ENCODE peak calls at places on chromosomes 11 and 22, in five cellular contexts. H, Q, X, Z and Y are unnamed samples. For H3K4me1 and H3K9me3, the result is how much of the 10 kb centered on the place peaks cover.

GRCh38 chr11:3000032-3000961 is 8.2 kb upstream of the NAP1L4 start:
- DNase-seq in Q (no peak), Z (no peak), H (no peak), X (peak), Y (peak)

GRCh38 chr11:74011360-74012071 is 2.6 kb upstream of the UCP3 start:
- DNase-seq in H (no peak), Z (no peak), Q (peak), X (no peak), Y (no peak)

GRCh38 chr11:55920537-55920936 is 6.2 kb upstream of the OR5W2 start:
- DNase-seq in Q (no peak), H (no peak), X (no peak), Z (no peak), Y (no peak)

GRCh38 chr11:89436071-89436470 is 55.1 kb downstream of the NOX4 start:
- DNase-seq in X (no peak), Z (no peak), Q (no peak), H (no peak), Y (no peak)

GRCh38 chr11:67289651-67290479 is 762 bp downstream of the ANKRD13D start:
- DNase-seq in H (no peak), X (peak), Z (no peak), Q (no peak), Y (peak)

GRCh38 chr11:3073029-3073435 is 15.8 kb upstream of the CARS1 start:
- DNase-seq in Q (no peak), Z (no peak), H (no peak), X (no peak), Y (no peak)

GRCh38 chr11:102521121-102521520 is 9.4 kb downstream of the MMP7 start:
- DNase-seq in Z (no peak), H (no peak), X (no peak), Q (no peak), Y (no peak)

GRCh38 chr11:100932474-100933100 is 197.0 kb downstream of the PGR start:
- DNase-seq in Q (no peak), Z (no peak), X (no peak), H (peak), Y (no peak)

GRCh38 chr11:45155058-45155551 is 8.7 kb downstream of the PRDM11 start:
- DNase-seq in H (no peak), X (no peak), Z (no peak), Q (no peak), Y (no peak)

GRCh38 chr11:15889972-15890371 is 466.4 kb downstream of the SOX6 start:
- DNase-seq in X (no peak), Z (no peak), Q (no peak), H (no peak), Y (no peak)

GRCh38 chr22:24564376-24565058 is 8.7 kb downstream of the SNRPD3 start:
- DNase-seq in Q (no peak), H (no peak), X (no peak), Z (no peak), Y (no peak)

GRCh38 chr11:104163100-104164027 is 583 bp downstream of the PDGFD start:
- DNase-seq in H (peak), X (peak), Z (no peak), Q (no peak), Y (peak)

GRCh38 chr11:110867951-110868350 is 155.7 kb upstream of the ARHGAP20 start:
- DNase-seq in Z (no peak), X (no peak), H (no peak), Q (no peak), Y (no peak)

GRCh38 chr11:26442131-26442530 is 110.2 kb downstream of the ANO3 start:
- DNase-seq in Z (no peak), Q (no peak), X (no peak), H (no peak), Y (no peak)

GRCh38 chr11:117950320-117950719 is 21.1 kb upstream of the TMPRSS13 start:
- DNase-seq in H (peak), X (no peak), Q (peak), Z (peak), Y (no peak)

GRCh38 chr11:117807482-117808272 is 10.7 kb upstream of the DSCAML1 start:
- DNase-seq in X (peak), Z (peak), H (peak), Q (peak), Y (peak)

GRCh38 chr11:134533511-134533910 is 121.5 kb upstream of the B3GAT1 start:
- DNase-seq in X (no peak), Q (no peak), H (no peak), Z (no peak), Y (no peak)

GRCh38 chr11:61820174-61820573 is 3.4 kb upstream of the FADS1 start:
- DNase-seq in X (no peak), Z (no peak), H (no peak), Q (no peak), Y (no peak)

GRCh38 chr11:97110376-97110775 is 720.6 kb downstream of the JRKL start:
- DNase-seq in H (no peak), X (no peak), Z (no peak), Q (no peak), Y (no peak)

GRCh38 chr11:57069942-57070341 is 81.2 kb downstream of the OR5AK2 start:
- DNase-seq in Q (no peak), H (no peak), Z (no peak), X (no peak), Y (no peak)

GRCh38 chr11:61545341-61545740 is 35.5 kb downstream of the SYT7 start:
- DNase-seq in X (no peak), Q (no peak), H (no peak), Z (no peak), Y (no peak)

GRCh38 chr11:60772666-60773065 is 12.5 kb upstream of the MS4A10 start:
- DNase-seq in X (no peak), Q (no peak), Z (no peak), H (no peak), Y (no peak)

GRCh38 chr11:69874984-69875673 is 55.9 kb upstream of the FGF3 start:
- DNase-seq in H (no peak), Q (no peak), Z (no peak), X (no peak), Y (peak)

GRCh38 chr11:134276396-134277175 is 407 bp downstream of the GLB1L3 start:
- DNase-seq in Z (no peak), Q (peak), H (no peak), X (no peak), Y (no peak)

GRCh38 chr22:20013382-20013871 is 3.2 kb downstream of the ARVCF start:
- DNase-seq in H (peak), Q (peak), Z (no peak), X (peak), Y (peak)

GRCh38 chr11:65181569-65182257 is at the start of gene CAPN1:
- DNase-seq in Q (peak), Z (peak), X (peak), H (peak), Y (peak)

GRCh38 chr22:29325356-29325755 is 9.9 kb upstream of the RASL10A start:
- DNase-seq in H (no peak), Z (no peak), X (no peak), Q (no peak), Y (no peak)

DNA sequence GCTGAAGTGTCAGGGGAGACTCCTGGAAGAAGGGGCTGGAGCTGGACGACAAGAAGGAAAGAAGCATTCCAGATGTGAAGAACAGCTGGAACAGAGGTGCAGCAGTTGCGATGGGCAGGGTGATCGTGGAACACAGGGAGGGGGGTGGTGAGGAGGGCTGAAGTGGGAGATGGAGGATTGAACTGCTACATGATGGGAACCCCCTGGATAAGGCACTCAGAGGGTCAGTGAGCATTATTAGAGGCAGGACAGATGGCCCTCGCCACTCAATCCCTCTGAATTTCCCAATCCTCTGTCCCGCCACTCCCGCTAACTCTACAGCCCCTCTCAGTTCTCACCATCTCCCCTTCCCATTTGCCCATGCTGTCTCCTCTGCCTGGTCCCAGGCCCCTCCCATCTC is 14.0 kb downstream of the SERPINH1 start:
- DNase-seq in H (no peak), Q (no peak), X (no peak), Z (no peak), Y (no peak)
- H3K4me1 ChIP-seq in H (under half), Q (under half), X (under half), Z (under half), Y (under half)

GRCh38 chr11:64121637-64122410 is 44.1 kb downstream of the MACROD1 start:
- DNase-seq in H (no peak), Q (no peak), Z (no peak), X (no peak), Y (no peak)
- H3K27ac ChIP-seq in H (no peak), Q (no peak), Z (no peak), X (no peak), Y (no peak)

DNA sequence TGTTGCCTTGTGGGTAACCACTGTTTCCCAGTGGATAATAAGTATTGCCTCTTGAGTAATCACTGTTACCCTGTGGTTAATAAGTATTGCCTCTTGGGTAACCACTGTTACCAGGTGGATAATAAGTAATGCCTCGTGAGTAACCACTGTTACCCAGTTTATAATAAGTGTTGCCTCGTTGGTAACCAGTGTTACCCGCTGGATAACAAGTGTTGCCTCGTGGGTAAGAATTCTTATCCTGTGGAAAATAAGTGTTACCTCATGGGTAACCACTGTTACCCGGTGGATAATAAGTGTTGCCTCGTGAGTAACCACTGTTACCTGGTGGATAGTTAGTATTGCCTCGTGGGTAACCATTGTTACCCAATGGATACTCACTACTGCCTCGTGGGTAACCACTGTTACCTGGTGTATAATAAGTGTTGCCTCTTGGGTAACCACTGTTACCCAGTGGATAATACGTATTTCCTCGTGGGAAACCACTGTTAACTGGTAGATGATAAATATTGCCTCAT is 24.1 kb upstream of the NXPE4 start:
- DNase-seq in X (no peak), Z (no peak), H (no peak), Q (no peak), Y (no peak)
- H3K9me3 ChIP-seq in X (under half), Z (under half), H (half or more), Q (under half), Y (under half)

GRCh38 chr22:35348703-35349102 is 32.2 kb upstream of the HMOX1 start:
- DNase-seq in X (no peak), H (no peak), Z (no peak), Q (no peak), Y (no peak)

GRCh38 chr22:35349368-35349703 is 31.6 kb upstream of the HMOX1 start:
- DNase-seq in Q (no peak), X (no peak), H (peak), Z (no peak), Y (no peak)

GRCh38 chr22:35349704-35350538 is 31.0 kb upstream of the HMOX1 start:
- DNase-seq in X (no peak), Q (no peak), Z (no peak), H (peak), Y (no peak)

GRCh38 chr22:35352214-35353111 is 28.4 kb upstream of the HMOX1 start:
- DNase-seq in Z (no peak), X (peak), Q (no peak), H (peak), Y (peak)

DNA sequence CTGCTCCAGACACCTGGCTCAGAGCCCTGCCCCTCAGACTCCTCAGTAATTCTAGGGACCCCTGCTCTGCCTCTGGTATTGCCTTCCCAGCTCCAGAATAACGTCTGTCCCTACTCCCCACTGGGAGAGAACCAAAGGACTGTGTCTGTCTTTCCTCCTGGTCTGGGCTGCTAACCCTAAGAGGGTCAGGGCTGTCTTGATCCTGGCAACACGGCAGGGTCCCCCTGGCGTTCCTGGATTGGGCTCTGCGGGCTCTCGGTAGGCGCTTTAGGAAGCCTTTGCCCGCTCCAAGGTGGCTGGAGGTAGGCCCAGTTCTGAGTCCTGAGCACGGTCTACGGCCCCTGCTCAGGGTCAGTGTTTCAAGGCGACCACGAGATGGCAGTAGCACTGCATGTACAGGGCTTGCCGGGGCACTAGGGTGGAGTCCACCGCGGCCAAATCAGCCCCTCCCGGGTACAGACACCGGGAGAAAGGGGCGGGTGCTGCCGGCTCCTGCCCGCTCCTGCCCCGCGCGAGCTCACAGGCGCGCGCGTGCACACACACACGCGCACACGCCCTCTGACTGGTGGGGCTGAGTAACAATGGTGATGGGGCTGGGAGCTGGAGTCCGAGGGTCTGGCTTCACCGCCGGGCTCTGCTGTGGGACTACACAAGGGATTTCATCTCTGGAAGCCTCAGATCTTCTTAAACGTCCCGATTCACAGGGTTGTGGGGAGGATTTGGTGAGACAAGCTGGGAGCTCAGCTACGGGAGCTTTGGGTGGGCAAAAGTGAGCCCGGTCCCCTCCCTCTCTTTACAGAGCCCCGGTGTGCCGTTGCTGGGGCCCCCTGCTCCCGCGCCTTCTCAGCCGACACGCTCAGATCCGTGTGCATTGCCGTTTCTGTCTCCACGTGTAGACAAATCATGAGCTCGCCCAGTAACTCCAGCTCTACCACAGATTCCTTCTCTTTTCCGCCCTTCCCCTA is 30.1 kb upstream of the HMOX1 start:
- DNase-seq in Z (peak), H (peak), X (peak), Q (peak), Y (peak)
- H3K4me1 ChIP-seq in Z (under half), H (half or more), X (under half), Q (under half), Y (under half)

GRCh38 chr11:10696797-10697620 is 3.5 kb upstream of the IRAG1 start:
- DNase-seq in X (no peak), H (no peak), Q (no peak), Z (no peak), Y (no peak)

GRCh38 chr11:10694481-10695239 is 1.1 kb upstream of the IRAG1 start:
- DNase-seq in Q (no peak), H (no peak), Z (no peak), X (no peak), Y (no peak)

GRCh38 chr11:10692716-10693115 is 839 bp downstream of the IRAG1 start:
- DNase-seq in Q (no peak), Z (no peak), H (no peak), X (no peak), Y (no peak)

GRCh38 chr11:10693509-10694071 is at the start of gene IRAG1:
- DNase-seq in Z (no peak), Q (no peak), X (peak), H (no peak), Y (peak)

DNA sequence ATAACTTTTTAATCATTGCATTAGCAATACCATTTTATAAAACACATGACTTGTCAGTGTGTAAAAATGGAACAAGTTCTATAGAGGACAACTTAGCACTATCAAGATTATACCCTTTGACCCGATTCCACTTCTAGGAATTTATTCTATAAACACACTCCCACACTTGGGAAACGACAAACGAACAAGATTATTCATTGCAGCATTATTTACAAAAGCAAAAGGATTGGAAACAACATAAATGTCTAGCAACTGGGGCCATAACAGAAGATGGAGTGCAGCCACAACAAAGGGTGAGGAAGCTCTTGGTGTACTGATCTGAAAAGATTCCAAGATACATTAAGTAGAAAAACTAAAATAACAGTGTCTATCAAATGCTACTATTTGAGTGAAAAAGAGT is 2.3 kb upstream of the IRAG1 start:
- DNase-seq in Q (no peak), X (no peak), H (no peak), Z (no peak), Y (no peak)
- H3K27ac ChIP-seq in Q (no peak), X (peak), H (no peak), Z (no peak), Y (peak)

DNA sequence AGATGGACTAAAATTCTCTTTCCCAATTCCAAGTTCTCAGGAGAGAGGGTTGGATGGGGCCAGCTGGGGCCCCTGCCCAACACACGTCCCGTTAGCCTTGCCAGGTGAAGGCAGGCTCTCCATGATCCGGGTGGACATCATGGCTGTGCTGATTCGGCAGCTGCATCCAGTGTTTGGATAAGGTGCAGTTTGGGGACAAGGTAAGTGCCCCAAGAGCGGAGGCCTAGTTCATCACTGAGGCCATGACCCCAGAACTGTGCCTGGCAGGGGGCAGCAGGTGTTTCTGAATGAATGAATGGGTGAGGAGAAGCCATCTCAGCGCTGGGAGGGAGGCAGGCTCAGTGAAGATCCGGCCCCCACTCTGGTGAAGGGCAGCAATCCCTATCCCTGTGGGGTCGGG is 520.4 kb downstream of the TBC1D22A start:
- DNase-seq in Q (no peak), H (no peak), X (no peak), Z (no peak), Y (no peak)
- H3K9me3 ChIP-seq in Q (under half), H (under half), X (under half), Z (under half), Y (under half)

GRCh38 chr22:22425366-22425765 is 83.2 kb downstream of the ZNF280B start:
- DNase-seq in Z (no peak), X (no peak), H (peak), Q (no peak), Y (no peak)
- H3K4me1 ChIP-seq in Z (under half), X (under half), H (half or more), Q (under half), Y (under half)

GRCh38 chr11:94924074-94925031 is 49.0 kb downstream of the CWC15 start:
- DNase-seq in Z (no peak), Q (peak), H (peak), X (no peak), Y (no peak)

GRCh38 chr11:94925422-94926270 is 47.7 kb downstream of the CWC15 start:
- DNase-seq in H (no peak), X (no peak), Z (no peak), Q (peak), Y (no peak)

GRCh38 chr11:94926698-94927237 is 46.6 kb downstream of the CWC15 start:
- DNase-seq in H (no peak), Z (no peak), X (peak), Q (no peak), Y (peak)

GRCh38 chr11:94926271-94926625 is 47.1 kb downstream of the CWC15 start:
- DNase-seq in H (no peak), X (no peak), Q (no peak), Z (no peak), Y (no peak)

GRCh38 chr11:94928146-94928995 is 45.0 kb downstream of the CWC15 start:
- DNase-seq in Z (no peak), Q (peak), H (no peak), X (no peak), Y (no peak)
- H3K27ac ChIP-seq in Z (no peak), Q (no peak), H (no peak), X (peak), Y (peak)

GRCh38 chr22:48147404-48147803 is 1385.0 kb downstream of the TBC1D22A start:
- DNase-seq in H (no peak), Q (no peak), X (no peak), Z (no peak), Y (no peak)
- H3K9me3 ChIP-seq in H (under half), Q (under half), X (under half), Z (under half), Y (under half)

GRCh38 chr11:10603721-10604297 is 35.3 kb upstream of the LYVE1 start:
- DNase-seq in Q (no peak), H (no peak), X (no peak), Z (no peak), Y (no peak)

GRCh38 chr11:10602945-10603344 is 34.5 kb upstream of the LYVE1 start:
- DNase-seq in X (no peak), H (no peak), Z (no peak), Q (no peak), Y (no peak)

GRCh38 chr11:10602366-10602765 is 33.9 kb upstream of the LYVE1 start:
- DNase-seq in Q (no peak), Z (no peak), H (no peak), X (no peak), Y (no peak)

GRCh38 chr11:10605941-10606381 is 37.5 kb upstream of the LYVE1 start:
- DNase-seq in H (no peak), Q (no peak), Z (no peak), X (peak), Y (peak)

DNA sequence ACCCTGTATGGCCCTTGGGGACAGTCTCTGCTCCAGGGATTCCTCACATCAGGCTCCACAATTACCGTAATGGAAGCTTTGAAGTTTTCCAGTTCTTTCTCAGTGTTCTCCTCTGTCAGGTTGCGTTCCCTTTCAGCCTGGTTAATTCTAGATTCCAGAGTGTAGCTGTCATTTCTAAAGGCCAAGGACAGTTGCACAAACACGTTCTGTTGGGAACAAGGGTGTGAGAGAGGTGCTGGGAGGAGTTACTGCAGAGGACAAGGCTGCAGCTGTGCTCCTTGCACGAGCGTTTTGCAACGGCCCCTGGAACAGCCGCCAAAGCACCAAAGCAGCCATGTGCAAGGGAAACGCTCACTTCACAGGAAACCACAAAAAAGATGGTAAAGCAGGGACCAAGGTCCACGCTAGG is 35.9 kb upstream of the LYVE1 start:
- DNase-seq in Q (no peak), X (peak), Z (no peak), H (no peak), Y (peak)
- H3K4me1 ChIP-seq in Q (under half), X (under half), Z (under half), H (under half), Y (under half)